ENCODE peak calls at places on chromosomes 1 and 21, in seven cellular contexts. P, V, B, A, F, Y and N are unnamed samples.

GRCh38 chr1:97123717-97124446 is 402.3 kb downstream of the PTBP2 start:
- DNase-seq in B (peak), F (no peak), P (no peak), V (no peak), A (no peak), Y (no peak), N (no peak)

GRCh38 chr1:28602536-28603439 is 10.7 kb downstream of the RAB42 start:
- DNase-seq in F (peak), Y (peak), B (peak), A (peak), V (no peak), P (peak), N (no peak)

GRCh38 chr1:63575340-63575826 is 17.8 kb upstream of the PGM1 start:
- DNase-seq in B (peak), P (peak), Y (no peak), A (no peak), F (no peak), V (no peak), N (peak)

GRCh38 chr1:231497629-231498152 is 30.8 kb upstream of the TSNAX start:
- DNase-seq in B (no peak), V (no peak), P (no peak), A (no peak), F (no peak), Y (no peak), N (no peak)

GRCh38 chr1:56872597-56872996 is 18.0 kb downstream of the C8A start:
- DNase-seq in P (no peak), B (no peak), V (no peak), F (no peak), Y (no peak), A (no peak), N (no peak)

GRCh38 chr1:111415461-111415860 is 12.1 kb downstream of the OVGP1 start:
- DNase-seq in B (no peak), P (no peak), F (no peak), Y (no peak), V (no peak), A (no peak), N (no peak)

GRCh38 chr1:211517006-211517405 is 25.0 kb upstream of the RD3 start:
- DNase-seq in P (peak), F (no peak), B (no peak), A (peak), V (no peak), Y (no peak), N (no peak)

GRCh38 chr1:46134660-46135331 is 2.4 kb upstream of the PIK3R3 start:
- DNase-seq in V (peak), Y (no peak), B (no peak), A (no peak), F (no peak), P (no peak), N (no peak)

GRCh38 chr1:21537932-21538630 is 28.9 kb downstream of the ALPL start:
- DNase-seq in Y (no peak), F (no peak), P (no peak), A (peak), V (no peak), B (no peak), N (no peak)

GRCh38 chr1:19156676-19157075 is 53.4 kb downstream of the UBR4 start:
- DNase-seq in V (no peak), A (no peak), Y (no peak), P (no peak), F (no peak), B (no peak), N (no peak)

GRCh38 chr1:92094595-92094994 is 14.4 kb downstream of the BTBD8 start:
- DNase-seq in F (no peak), A (no peak), V (no peak), B (no peak), P (no peak), Y (no peak), N (no peak)

GRCh38 chr1:7379445-7379971 is 391.6 kb upstream of the VAMP3 start:
- DNase-seq in A (no peak), P (no peak), V (no peak), F (no peak), B (no peak), Y (peak), N (no peak)

GRCh38 chr1:118984086-118984989 is 3.8 kb downstream of the TBX15 start:
- DNase-seq in Y (no peak), F (peak), P (peak), B (peak), V (no peak), A (no peak), N (no peak)

GRCh38 chr1:156480015-156480368 is 20.6 kb downstream of the MEF2D start:
- DNase-seq in V (no peak), P (peak), F (no peak), Y (no peak), B (no peak), A (no peak), N (no peak)

GRCh38 chr1:228415853-228416216 is 826 bp downstream of the TRIM17 start:
- DNase-seq in P (no peak), V (no peak), Y (no peak), B (no peak), F (no peak), A (no peak), N (no peak)

GRCh38 chr1:18144921-18145699 is 37.5 kb downstream of the IGSF21 start:
- DNase-seq in A (no peak), V (no peak), B (no peak), Y (no peak), P (no peak), F (no peak), N (no peak)

GRCh38 chr1:1273152-1273534 is 511 bp downstream of the UBE2J2 start:
- DNase-seq in F (no peak), P (no peak), Y (no peak), B (no peak), V (no peak), A (no peak), N (no peak)

GRCh38 chr1:70916028-70916427 is 131.6 kb downstream of the PTGER3 start:
- DNase-seq in Y (no peak), B (no peak), A (no peak), P (no peak), V (no peak), F (no peak), N (no peak)

GRCh38 chr1:59645893-59646292 is 168.9 kb upstream of the HOOK1 start:
- DNase-seq in V (no peak), F (no peak), B (peak), Y (no peak), P (no peak), A (no peak), N (no peak)

GRCh38 chr1:179142889-179143299 is 61.0 kb downstream of the TOR3A start:
- DNase-seq in V (no peak), Y (no peak), A (peak), P (peak), B (no peak), F (no peak), N (peak)

GRCh38 chr1:88401283-88401682 is 282.8 kb upstream of the PKN2 start:
- DNase-seq in P (no peak), B (no peak), F (no peak), Y (no peak), A (no peak), V (peak), N (no peak)

GRCh38 chr1:230868736-230869385 is 540 bp upstream of the C1orf198 start:
- DNase-seq in F (peak), V (no peak), A (peak), P (peak), B (no peak), Y (peak), N (peak)

GRCh38 chr1:170044187-170044586 is 30.3 kb downstream of the KIFAP3 start:
- DNase-seq in F (no peak), A (no peak), Y (no peak), P (no peak), V (no peak), B (no peak), N (no peak)

GRCh38 chr1:84665703-84666317 is 24.5 kb downstream of the SSX2IP start:
- DNase-seq in A (no peak), F (no peak), Y (no peak), B (no peak), V (no peak), P (no peak), N (no peak)

GRCh38 chr1:25197235-25197930 is 34.9 kb downstream of the SYF2 start:
- DNase-seq in P (no peak), Y (no peak), B (no peak), A (peak), F (no peak), V (no peak), N (no peak)

GRCh38 chr1:218430802-218431201 is 85.7 kb downstream of the TGFB2 start:
- DNase-seq in V (no peak), B (no peak), Y (no peak), P (no peak), F (no peak), A (no peak), N (no peak)

GRCh38 chr1:202501281-202501680 is 152.8 kb downstream of the PPP1R12B start:
- DNase-seq in F (no peak), B (peak), A (peak), Y (peak), V (no peak), P (peak), N (peak)

GRCh38 chr1:214989341-214989740 is 93.2 kb upstream of the KCNK2 start:
- DNase-seq in B (no peak), P (no peak), Y (no peak), F (no peak), V (no peak), A (no peak), N (no peak)

GRCh38 chr1:54580856-54581550 is 33.0 kb downstream of the ACOT11 start:
- DNase-seq in B (no peak), Y (no peak), V (no peak), A (no peak), P (no peak), F (no peak), N (no peak)

GRCh38 chr1:54583868-54584267 is 35.8 kb downstream of the ACOT11 start:
- DNase-seq in Y (no peak), P (no peak), A (no peak), F (no peak), B (no peak), V (no peak), N (no peak)

GRCh38 chr1:54583307-54583686 is 35.3 kb downstream of the ACOT11 start:
- DNase-seq in Y (no peak), A (no peak), F (no peak), B (no peak), V (no peak), P (no peak), N (no peak)

GRCh38 chr1:54581621-54582035 is 33.6 kb downstream of the ACOT11 start:
- DNase-seq in V (no peak), B (peak), A (peak), Y (no peak), F (no peak), P (no peak), N (peak)

GRCh38 chr1:54582566-54583306 is 34.7 kb downstream of the ACOT11 start:
- DNase-seq in V (no peak), P (no peak), A (no peak), Y (no peak), B (peak), F (peak), N (no peak)
- TF ChIP-seq YY1 in V (no peak), P (no peak), A (no peak), Y (no peak), B (no peak), F (peak), N (no peak)

DNA sequence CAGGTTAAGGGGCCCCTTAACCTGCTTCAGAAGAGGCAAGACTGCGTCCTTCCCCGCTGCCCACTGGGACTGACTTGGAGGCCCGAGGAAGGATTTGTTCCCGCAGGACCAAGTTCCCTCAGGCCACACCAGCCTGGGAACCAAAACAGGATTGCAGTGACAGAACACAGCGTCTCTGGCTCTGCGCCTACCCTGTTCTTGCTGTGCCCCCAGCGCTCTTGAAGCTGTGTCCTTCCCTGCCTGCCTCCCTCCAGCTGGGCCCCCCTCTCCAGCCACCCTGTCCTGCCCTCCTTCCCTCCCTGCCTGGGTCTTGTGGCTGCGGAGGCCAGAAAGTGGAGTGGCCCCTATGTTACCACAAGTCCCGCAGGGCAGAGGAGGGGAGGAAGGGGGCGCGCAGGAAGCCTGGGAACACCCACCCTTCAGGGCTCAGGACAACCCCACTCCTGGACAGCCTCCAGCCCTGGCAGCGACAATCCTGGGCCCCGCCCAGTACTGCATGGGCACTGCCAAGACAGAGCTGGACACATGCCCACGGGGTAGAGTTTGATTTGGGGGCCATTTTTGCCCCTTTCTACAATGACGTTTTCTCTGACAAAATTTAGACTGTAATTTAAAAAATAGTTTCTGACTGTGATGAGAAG is 164.9 kb downstream of the DYRK1A start:
- DNase-seq in Y (no peak), A (no peak), P (no peak), B (no peak), F (no peak), V (no peak), N (no peak)
- TF ChIP-seq YY1 in Y (no peak), A (no peak), P (no peak), B (no peak), F (no peak), V (no peak), N (no peak)

GRCh38 chr1:31745071-31745897 is 18.9 kb downstream of the ADGRB2 start:
- DNase-seq in Y (no peak), V (no peak), P (peak), F (peak), B (peak), A (peak), N (no peak)
- TF ChIP-seq YY1 in Y (no peak), V (peak), P (no peak), F (no peak), B (no peak), A (no peak), N (no peak)

DNA sequence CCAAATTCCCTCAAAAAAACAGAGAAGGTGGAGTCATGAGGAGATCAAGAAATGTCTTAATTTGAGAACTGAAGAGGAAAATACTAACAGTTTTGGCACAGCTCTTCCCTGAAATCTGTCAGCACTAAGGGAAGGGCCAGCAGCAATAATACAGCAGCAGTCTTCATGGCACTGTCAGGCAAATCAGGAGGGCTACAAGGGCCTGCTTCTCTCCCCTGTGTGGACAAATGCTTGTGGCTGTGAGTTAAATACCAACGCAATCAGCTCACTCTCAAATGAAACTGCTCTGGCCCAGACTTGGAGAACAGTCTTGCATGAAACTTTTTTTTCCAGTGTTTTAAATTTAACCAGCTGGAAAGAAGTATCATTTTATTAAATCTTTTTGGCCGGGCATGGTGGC is 20.5 kb upstream of the CNN3 start:
- DNase-seq in F (no peak), Y (no peak), V (no peak), B (no peak), P (no peak), A (no peak), N (no peak)
- TF ChIP-seq YY1 in F (no peak), Y (no peak), V (no peak), B (no peak), P (no peak), A (no peak), N (no peak)

DNA sequence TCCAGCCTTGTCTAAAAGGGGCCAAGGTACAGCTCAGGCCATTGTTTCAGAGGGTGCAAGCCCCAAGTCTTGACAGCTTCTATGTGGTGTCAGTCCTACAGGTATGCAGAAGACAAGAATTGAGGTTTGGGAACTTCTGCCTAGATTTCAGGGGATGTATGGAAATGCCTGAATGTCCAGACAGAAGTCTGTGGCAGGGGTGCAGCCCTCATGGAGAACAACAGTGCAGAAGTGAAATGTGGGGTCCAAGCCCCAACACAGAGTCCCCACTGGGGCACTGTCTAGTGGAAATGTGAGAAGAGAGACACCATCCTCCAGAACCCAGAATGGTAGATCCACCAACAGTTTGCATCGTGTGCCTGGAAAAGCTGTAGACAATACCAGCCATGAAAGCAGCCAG is 400.3 kb upstream of the CAMK1G start:
- DNase-seq in F (no peak), Y (no peak), A (no peak), P (no peak), B (no peak), V (no peak), N (no peak)
- TF ChIP-seq YY1 in F (no peak), Y (no peak), A (no peak), P (no peak), B (no peak), V (no peak), N (no peak)

DNA sequence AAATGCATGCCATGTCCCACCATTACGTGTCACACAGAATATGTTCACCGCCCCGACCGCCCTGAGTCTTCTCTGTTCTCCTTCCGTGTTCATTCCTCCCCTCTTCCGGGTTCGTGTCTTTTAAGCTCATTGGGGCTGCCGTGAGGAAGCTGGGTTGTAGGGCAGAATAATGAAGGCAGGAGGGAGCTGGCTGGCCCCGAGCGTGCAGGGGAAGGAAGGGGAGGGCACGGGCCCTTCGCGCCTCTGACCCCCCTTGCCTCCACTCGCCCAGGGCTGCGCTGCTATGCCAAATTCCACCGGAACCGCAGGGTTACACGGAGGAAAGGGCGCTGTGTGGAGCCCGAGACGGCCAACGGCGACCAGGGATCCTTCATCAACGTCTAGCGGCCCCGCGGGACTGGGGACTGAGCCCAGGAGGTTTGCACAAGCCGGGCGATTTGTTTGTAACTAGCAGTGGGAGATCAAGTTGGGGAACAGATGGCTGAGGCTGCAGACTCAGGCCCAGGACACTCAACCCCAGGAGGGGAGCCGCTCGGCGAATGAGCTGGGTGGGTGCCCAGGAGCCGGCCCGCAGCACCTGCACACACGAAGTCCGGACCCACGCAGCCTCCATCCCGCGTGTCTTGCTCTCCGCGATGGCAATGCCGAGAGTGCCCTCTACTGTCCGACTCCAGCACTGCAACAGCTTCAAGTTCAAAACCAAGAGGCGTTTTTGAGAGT is 16.5 kb upstream of the AGTRAP start:
- DNase-seq in V (no peak), F (peak), B (peak), Y (no peak), A (no peak), P (peak), N (no peak)
- TF ChIP-seq YY1 in V (peak), F (no peak), B (no peak), Y (no peak), A (peak), P (no peak), N (no peak)

GRCh38 chr1:2412773-2413494 is 570 bp upstream of the PEX10 start:
- DNase-seq in F (no peak), V (no peak), A (peak), Y (no peak), P (peak), B (peak), N (no peak)
- TF ChIP-seq YY1 in F (no peak), V (no peak), A (peak), Y (no peak), P (peak), B (no peak), N (no peak)

GRCh38 chr1:203628185-203628996 is 1.8 kb downstream of the ATP2B4 start:
- DNase-seq in A (no peak), V (no peak), Y (peak), B (no peak), P (no peak), F (peak), N (no peak)

GRCh38 chr1:203627819-203628184 is 1.2 kb downstream of the ATP2B4 start:
- DNase-seq in V (no peak), A (no peak), Y (no peak), B (no peak), P (no peak), F (no peak), N (no peak)

GRCh38 chr1:203626910-203627246 is 246 bp downstream of the ATP2B4 start:
- DNase-seq in B (peak), V (no peak), Y (peak), A (no peak), P (no peak), F (peak), N (no peak)

GRCh38 chr1:203624341-203624712 is 2.3 kb upstream of the ATP2B4 start:
- DNase-seq in V (no peak), Y (no peak), P (no peak), A (no peak), F (no peak), B (no peak), N (no peak)

DNA sequence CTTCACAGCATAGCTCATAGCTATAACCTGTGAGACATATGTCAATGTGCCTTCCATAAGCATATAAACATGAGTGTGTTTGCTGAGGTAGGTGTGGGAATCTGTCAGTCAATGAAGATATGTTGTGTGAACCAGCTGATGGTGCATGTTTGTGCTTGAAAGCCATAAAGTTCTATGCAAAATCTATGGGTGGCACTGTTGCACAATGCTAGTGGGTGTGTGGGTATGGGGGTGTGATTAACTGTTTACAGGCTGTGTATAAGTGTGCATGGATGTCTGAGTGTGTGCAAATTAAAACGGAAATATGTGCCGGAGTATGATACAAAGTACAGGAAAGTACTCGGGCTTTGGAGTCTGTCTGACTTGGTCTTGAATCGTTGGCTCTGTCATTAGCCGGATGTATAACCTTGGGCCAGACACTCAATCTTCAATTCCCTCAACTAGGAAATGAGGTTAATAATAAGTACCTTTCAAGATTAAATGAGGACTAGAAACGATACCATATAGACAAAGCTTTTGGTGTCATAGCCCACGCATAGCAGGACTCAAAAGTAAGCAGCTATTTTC is 926 bp upstream of the ATP2B4 start:
- DNase-seq in V (peak), P (peak), A (peak), F (no peak), B (peak), Y (no peak), N (no peak)
- TF ChIP-seq YY1 in V (peak), P (no peak), A (no peak), F (no peak), B (no peak), Y (no peak), N (no peak)